ENCODE peak calls at places on chromosome 4, in nine cellular contexts. A, D, S, T, R, V, K, B and L are unnamed samples. For H3K4me1, the result is how much of the 10 kb centered on the place peaks cover.

GRCh38 chr4:40340034-40340433 is 4.9 kb downstream of the CHRNA9 start:
- DNase-seq in K (no peak), V (no peak), D (no peak), T (no peak), S (no peak), B (no peak), R (no peak), A (no peak), L (no peak)

GRCh38 chr4:44016582-44017421 is 431.8 kb downstream of the KCTD8 start:
- DNase-seq in K (no peak), D (no peak), V (no peak), S (no peak), B (no peak), A (peak), T (no peak), R (no peak), L (no peak)

GRCh38 chr4:53730431-53730830 is 139.1 kb upstream of the LNX1 start:
- DNase-seq in D (no peak), S (no peak), V (no peak), K (no peak), T (no peak), B (no peak), A (no peak), R (no peak), L (no peak)

GRCh38 chr4:86942185-86942666 is 7.4 kb downstream of the AFF1 start:
- DNase-seq in R (no peak), K (no peak), S (no peak), T (no peak), B (no peak), D (no peak), A (no peak), V (no peak), L (no peak)

GRCh38 chr4:107349266-107349665 is 313.2 kb upstream of the DKK2 start:
- DNase-seq in S (no peak), T (peak), V (no peak), A (no peak), K (no peak), B (no peak), D (no peak), R (no peak), L (no peak)

GRCh38 chr4:39883645-39884044 is 94.1 kb downstream of the PDS5A start:
- DNase-seq in V (no peak), A (no peak), S (no peak), T (no peak), K (no peak), B (no peak), R (no peak), D (no peak), L (no peak)

GRCh38 chr4:37157403-37158167 is 87.0 kb upstream of the NWD2 start:
- DNase-seq in D (no peak), V (no peak), K (no peak), T (peak), R (no peak), A (no peak), B (no peak), S (no peak), L (no peak)

GRCh38 chr4:168796362-168797106 is 213.5 kb downstream of the CBR4 start:
- DNase-seq in R (no peak), D (no peak), T (no peak), S (no peak), K (no peak), B (peak), A (peak), V (no peak), L (no peak)

GRCh38 chr4:67558493-67558892 is at the start of gene STAP1:
- DNase-seq in R (no peak), B (no peak), S (no peak), D (no peak), V (no peak), T (no peak), K (peak), A (no peak), L (no peak)

GRCh38 chr4:114495471-114495928 is 103.1 kb upstream of the UGT8 start:
- DNase-seq in R (no peak), D (no peak), K (no peak), S (no peak), T (peak), A (no peak), B (no peak), V (no peak), L (no peak)

GRCh38 chr4:81648576-81649272 is 177.0 kb upstream of the RASGEF1B start:
- DNase-seq in R (no peak), V (no peak), K (peak), A (no peak), T (no peak), D (no peak), S (no peak), B (no peak), L (no peak)

GRCh38 chr4:54783402-54784110 is 125.8 kb downstream of the KIT start:
- DNase-seq in S (no peak), A (no peak), K (no peak), V (no peak), D (no peak), R (no peak), B (no peak), T (no peak), L (no peak)

GRCh38 chr4:136918772-136919171 is 613.5 kb downstream of the PCDH18 start:
- DNase-seq in B (peak), A (no peak), S (no peak), V (no peak), R (no peak), K (no peak), T (no peak), D (no peak), L (no peak)

GRCh38 chr4:125849869-125850268 is 535.1 kb downstream of the FAT4 start:
- DNase-seq in A (no peak), T (no peak), V (no peak), D (no peak), K (no peak), S (no peak), B (no peak), R (no peak), L (no peak)

GRCh38 chr4:126057371-126057770 is 742.6 kb downstream of the FAT4 start:
- DNase-seq in S (no peak), T (no peak), B (peak), D (no peak), R (no peak), V (no peak), A (no peak), K (no peak), L (no peak)

GRCh38 chr4:125505637-125506036 is 190.9 kb downstream of the FAT4 start:
- DNase-seq in S (no peak), K (no peak), T (no peak), D (no peak), B (no peak), V (no peak), A (no peak), R (no peak), L (no peak)

GRCh38 chr4:119664168-119664907 is 35.7 kb upstream of the PDE5A start:
- DNase-seq in D (no peak), S (no peak), V (no peak), B (no peak), T (no peak), A (no peak), K (no peak), R (no peak), L (no peak)

GRCh38 chr4:185847352-185848078 is 35.5 kb upstream of the SORBS2 start:
- DNase-seq in S (no peak), A (peak), D (no peak), B (peak), K (no peak), R (no peak), V (no peak), T (peak), L (no peak)

GRCh38 chr4:2338754-2339457 is 77.0 kb upstream of the MXD4 start:
- DNase-seq in A (no peak), D (no peak), T (peak), R (no peak), B (no peak), K (no peak), V (peak), S (peak), L (no peak)

GRCh38 chr4:25370242-25370641 is 6.8 kb upstream of the ANAPC4 start:
- DNase-seq in T (peak), R (no peak), K (no peak), B (no peak), S (no peak), A (no peak), D (no peak), V (no peak), L (no peak)

GRCh38 chr4:47209833-47210232 is 178.5 kb downstream of the GABRB1 start:
- DNase-seq in D (no peak), A (no peak), V (no peak), S (no peak), T (no peak), R (no peak), B (peak), K (no peak), L (no peak)

GRCh38 chr4:40307627-40308497 is 27.3 kb upstream of the CHRNA9 start:
- DNase-seq in K (peak), V (no peak), D (peak), A (no peak), R (no peak), B (no peak), T (peak), S (no peak), L (peak)

GRCh38 chr4:8703401-8703696 is 110.8 kb downstream of the CPZ start:
- DNase-seq in R (peak), V (no peak), T (no peak), A (no peak), K (no peak), S (no peak), D (no peak), B (no peak), L (no peak)

GRCh38 chr4:148522995-148523394 is 80.8 kb upstream of the NR3C2 start:
- DNase-seq in T (no peak), D (no peak), V (no peak), R (no peak), S (no peak), A (no peak), B (no peak), K (no peak), L (no peak)

GRCh38 chr4:20368926-20369325 is 117.2 kb downstream of the SLIT2 start:
- DNase-seq in K (no peak), D (no peak), S (no peak), T (no peak), R (no peak), V (no peak), B (no peak), A (no peak), L (no peak)

GRCh38 chr4:21032246-21032645 is 332.0 kb downstream of the PACRGL start:
- DNase-seq in K (no peak), S (no peak), A (no peak), V (no peak), B (no peak), T (no peak), R (no peak), D (no peak), L (no peak)

GRCh38 chr4:6716958-6717655 is 1.1 kb downstream of the BLOC1S4 start:
- DNase-seq in V (no peak), T (no peak), A (no peak), D (no peak), B (no peak), S (no peak), R (no peak), K (peak), L (no peak)
- H3K27ac ChIP-seq in V (no peak), T (no peak), A (peak), D (peak), B (no peak), S (peak), R (peak), K (peak), L (peak)

GRCh38 chr4:38667005-38667771 is 3.2 kb downstream of the KLF3 start:
- DNase-seq in R (peak), A (peak), T (peak), B (peak), S (peak), K (peak), V (peak), D (peak), L (peak)
- H3K4me1 ChIP-seq in R (half or more), A (half or more), T (half or more), B (under half), S (under half), K (under half), V (under half), D (under half), L (half or more)

GRCh38 chr4:153207027-153207426 is 2.8 kb downstream of the TRIM2 start:
- DNase-seq in V (no peak), D (no peak), K (no peak), T (peak), A (no peak), S (no peak), R (no peak), B (no peak), L (peak)
- H3K27ac ChIP-seq in V (no peak), D (no peak), K (no peak), T (peak), A (no peak), S (no peak), R (no peak), B (no peak), L (no peak)

GRCh38 chr4:48787031-48787430 is 7.0 kb upstream of the FRYL start:
- DNase-seq in K (peak), A (no peak), V (no peak), S (no peak), D (no peak), B (no peak), T (no peak), R (no peak), L (no peak)
- H3K4me1 ChIP-seq in K (under half), A (under half), V (under half), S (under half), D (under half), B (under half), T (under half), R (under half), L (under half)

GRCh38 chr4:9942921-9943600 is 78.2 kb downstream of the SLC2A9 start:
- DNase-seq in B (no peak), T (no peak), A (no peak), K (no peak), V (no peak), D (no peak), R (no peak), S (no peak), L (peak)
- H3K27ac ChIP-seq in B (no peak), T (no peak), A (no peak), K (no peak), V (no peak), D (no peak), R (no peak), S (no peak), L (no peak)

GRCh38 chr4:158010346-158010745 is 162.5 kb downstream of the GASK1B start:
- DNase-seq in R (no peak), A (no peak), D (no peak), V (no peak), S (no peak), B (no peak), T (no peak), K (no peak), L (no peak)
- H3K4me1 ChIP-seq in R (under half), A (under half), D (under half), V (under half), S (under half), B (under half), T (under half), K (under half), L (under half)

DNA sequence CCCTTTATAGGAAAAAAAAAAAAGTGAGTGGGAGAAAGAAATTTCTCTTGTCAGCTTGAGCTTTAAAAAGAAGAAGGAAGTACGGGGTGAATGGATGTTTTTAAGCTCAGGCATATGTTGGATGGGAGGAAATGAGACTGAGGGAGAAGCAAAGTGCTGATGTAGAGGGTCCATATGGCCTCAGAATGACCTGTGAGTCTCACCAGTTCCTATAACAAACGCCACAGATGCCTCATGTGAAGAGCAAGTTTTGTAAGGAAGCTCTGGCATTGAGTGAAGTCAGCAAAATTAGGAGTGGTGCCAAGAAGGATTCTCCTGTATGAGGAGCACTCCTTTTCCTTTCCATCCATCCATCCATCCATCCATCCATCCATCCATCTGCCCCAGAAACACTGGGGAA is 214.6 kb downstream of the PTTG2 start:
- DNase-seq in A (no peak), T (no peak), B (no peak), R (no peak), K (no peak), D (no peak), V (no peak), S (no peak), L (no peak)
- H3K27ac ChIP-seq in A (no peak), T (no peak), B (peak), R (no peak), K (no peak), D (no peak), V (no peak), S (peak), L (no peak)